ENCODE peak calls at places on chromosome 16, in four cellular contexts. One of them, this sample, is unnamed.

GRCh38 chr16:1734816-1735215 is 28.8 kb downstream of the MAPK8IP3 start:
- DNase-seq in HepG2: no peak
- DNase-seq in A549: no peak
- DNase-seq in GM12878: no peak
- DNase-seq in this sample: no peak

GRCh38 chr16:66399930-66400329 is 27.2 kb upstream of the BEAN1 start:
- DNase-seq in HepG2: no peak
- DNase-seq in A549: no peak
- DNase-seq in GM12878: no peak
- DNase-seq in this sample: no peak

GRCh38 chr16:8713635-8714097 is 39.2 kb downstream of the ABAT start:
- DNase-seq in HepG2: no peak
- DNase-seq in A549: no peak
- DNase-seq in GM12878: no peak
- DNase-seq in this sample: no peak

GRCh38 chr16:3054965-3055733 is 8.8 kb downstream of the MMP25 start:
- DNase-seq in HepG2: no peak
- DNase-seq in A549: no peak
- DNase-seq in GM12878: no peak
- DNase-seq in this sample: no peak

GRCh38 chr16:4937782-4938682 is 1.1 kb upstream of the PPL start:
- DNase-seq in HepG2: no peak
- DNase-seq in A549: no peak
- DNase-seq in GM12878: no peak
- DNase-seq in this sample: no peak

GRCh38 chr16:20178297-20178696 is 104.6 kb upstream of the GPR139 start:
- DNase-seq in HepG2: no peak
- DNase-seq in A549: no peak
- DNase-seq in GM12878: no peak
- DNase-seq in this sample: no peak

GRCh38 chr16:50354629-50355456 is 13.9 kb downstream of the BRD7 start:
- DNase-seq in HepG2: no peak
- DNase-seq in A549: no peak
- DNase-seq in GM12878: no peak
- DNase-seq in this sample: peak; percentile 30

GRCh38 chr16:54216268-54217187 is 70.1 kb downstream of the IRX3 start:
- DNase-seq in HepG2: no peak
- DNase-seq in A549: no peak
- DNase-seq in GM12878: no peak
- DNase-seq in this sample: no peak

GRCh38 chr16:77897038-77897437 is 108.7 kb downstream of the VAT1L start:
- DNase-seq in HepG2: no peak
- DNase-seq in A549: no peak
- DNase-seq in GM12878: no peak
- DNase-seq in this sample: no peak

GRCh38 chr16:46972429-46972970 is 974 bp downstream of the DNAJA2 start:
- DNase-seq in HepG2: peak; percentile 33
- DNase-seq in A549: peak; percentile 56
- DNase-seq in GM12878: no peak
- DNase-seq in this sample: no peak

GRCh38 chr16:2702871-2703745 is 16.9 kb downstream of the PRSS27 start:
- DNase-seq in HepG2: no peak
- DNase-seq in A549: no peak
- DNase-seq in GM12878: no peak
- DNase-seq in this sample: no peak

GRCh38 chr16:84279871-84280270 is 14.8 kb upstream of the WFDC1 start:
- DNase-seq in HepG2: no peak
- DNase-seq in A549: no peak
- DNase-seq in GM12878: no peak
- DNase-seq in this sample: no peak

GRCh38 chr16:57781741-57782606 is 20.3 kb downstream of the KIFC3 start:
- DNase-seq in HepG2: peak; percentile 94
- DNase-seq in A549: no peak
- DNase-seq in GM12878: no peak
- DNase-seq in this sample: no peak

GRCh38 chr16:2816751-2817495 is at the start of gene PRSS21:
- DNase-seq in HepG2: no peak
- DNase-seq in A549: no peak
- DNase-seq in GM12878: no peak
- DNase-seq in this sample: peak; percentile 78

GRCh38 chr16:23452221-23452571 is 793 bp downstream of the COG7 start:
- DNase-seq in HepG2: no peak
- DNase-seq in A549: no peak
- DNase-seq in GM12878: no peak
- DNase-seq in this sample: no peak

GRCh38 chr16:57061084-57061905 is 31.1 kb upstream of the CPNE2 start:
- DNase-seq in HepG2: peak; percentile 37
- DNase-seq in A549: no peak
- DNase-seq in GM12878: no peak
- DNase-seq in this sample: no peak

GRCh38 chr16:55709801-55710200 is 54.0 kb downstream of the SLC6A2 start:
- DNase-seq in HepG2: no peak
- DNase-seq in A549: no peak
- DNase-seq in GM12878: no peak
- DNase-seq in this sample: no peak

GRCh38 chr16:69089091-69089912 is 16.2 kb upstream of the HAS3 start:
- DNase-seq in HepG2: peak; percentile 72
- DNase-seq in A549: no peak
- DNase-seq in GM12878: peak; percentile 21
- DNase-seq in this sample: peak; percentile 61

GRCh38 chr16:47016700-47017133 is 43.2 kb upstream of the DNAJA2 start:
- DNase-seq in HepG2: no peak
- DNase-seq in A549: no peak
- DNase-seq in GM12878: peak; percentile 71
- DNase-seq in this sample: peak; percentile 2

GRCh38 chr16:17083628-17084027 is 387.1 kb downstream of the XYLT1 start:
- DNase-seq in HepG2: no peak
- DNase-seq in A549: no peak
- DNase-seq in GM12878: no peak
- DNase-seq in this sample: no peak

GRCh38 chr16:58026139-58026704 is 668 bp downstream of the MMP15 start:
- DNase-seq in HepG2: no peak
- DNase-seq in A549: peak; percentile 56
- DNase-seq in GM12878: no peak
- DNase-seq in this sample: peak; percentile 58

GRCh38 chr16:27646811-27647210 is 96.9 kb downstream of the KATNIP start:
- DNase-seq in HepG2: no peak
- DNase-seq in A549: no peak
- DNase-seq in GM12878: no peak
- DNase-seq in this sample: no peak

GRCh38 chr16:29912087-29912486 is 11.8 kb downstream of the ASPHD1 start:
- DNase-seq in HepG2: no peak
- DNase-seq in A549: no peak
- DNase-seq in GM12878: no peak
- DNase-seq in this sample: no peak

GRCh38 chr16:2296662-2297505 is 29.0 kb upstream of the RNPS1 start:
- DNase-seq in HepG2: peak; percentile 54
- DNase-seq in A549: peak; percentile 22
- DNase-seq in GM12878: no peak
- DNase-seq in this sample: peak; percentile 81

DNA sequence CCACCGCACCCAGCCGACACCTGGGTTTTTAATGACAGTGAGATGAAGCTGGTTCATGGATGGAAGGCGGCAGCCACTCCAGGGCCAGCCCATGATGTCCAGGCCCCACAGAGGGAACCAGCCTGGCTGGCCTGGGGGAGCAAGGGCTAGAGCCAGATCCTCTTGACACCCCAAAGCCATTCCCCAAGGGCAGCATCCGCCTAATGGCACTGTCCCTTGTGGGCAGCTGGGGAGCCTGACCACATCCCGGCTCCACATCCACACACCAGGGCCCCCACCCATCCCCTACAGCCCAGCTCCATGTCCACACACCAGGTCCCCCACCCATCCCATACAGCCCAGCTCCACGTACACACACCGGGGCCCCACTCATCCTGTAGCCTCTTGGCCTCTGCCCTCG is 53.3 kb upstream of the ACSF3 start:
- DNase-seq in HepG2: no peak
- DNase-seq in A549: no peak
- DNase-seq in GM12878: no peak
- DNase-seq in this sample: no peak
- TF ChIP-seq POLR2AphosphoS2 in HepG2: no peak
- TF ChIP-seq POLR2AphosphoS2 in A549: no peak
- TF ChIP-seq POLR2AphosphoS2 in GM12878: no peak
- TF ChIP-seq POLR2AphosphoS2 in this sample: no peak

GRCh38 chr16:13021996-13022395 is 120.6 kb downstream of the SHISA9 start:
- DNase-seq in HepG2: no peak
- DNase-seq in A549: no peak
- DNase-seq in GM12878: no peak
- DNase-seq in this sample: no peak
- TF ChIP-seq POLR2AphosphoS2 in HepG2: no peak
- TF ChIP-seq POLR2AphosphoS2 in A549: no peak
- TF ChIP-seq POLR2AphosphoS2 in GM12878: no peak
- TF ChIP-seq POLR2AphosphoS2 in this sample: no peak

GRCh38 chr16:88326611-88327485 is 55.9 kb upstream of the ZNF469 start:
- DNase-seq in HepG2: no peak
- DNase-seq in A549: no peak
- DNase-seq in GM12878: no peak
- DNase-seq in this sample: no peak

GRCh38 chr16:88329726-88330700 is 52.7 kb upstream of the ZNF469 start:
- DNase-seq in HepG2: no peak
- DNase-seq in A549: no peak
- DNase-seq in GM12878: no peak
- DNase-seq in this sample: no peak

GRCh38 chr16:88325976-88326375 is 56.8 kb upstream of the ZNF469 start:
- DNase-seq in HepG2: no peak
- DNase-seq in A549: no peak
- DNase-seq in GM12878: no peak
- DNase-seq in this sample: no peak

GRCh38 chr16:88328313-88328660 is 54.5 kb upstream of the ZNF469 start:
- DNase-seq in HepG2: no peak
- DNase-seq in A549: no peak
- DNase-seq in GM12878: no peak
- DNase-seq in this sample: no peak

GRCh38 chr16:88327566-88328312 is 55.0 kb upstream of the ZNF469 start:
- DNase-seq in HepG2: no peak
- DNase-seq in A549: no peak
- DNase-seq in GM12878: no peak
- DNase-seq in this sample: no peak
- TF ChIP-seq POLR2AphosphoS2 in HepG2: no peak
- TF ChIP-seq POLR2AphosphoS2 in A549: no peak
- TF ChIP-seq POLR2AphosphoS2 in GM12878: no peak
- TF ChIP-seq POLR2AphosphoS2 in this sample: no peak

GRCh38 chr16:25690563-25691143 is 1.1 kb upstream of the HS3ST4 start:
- DNase-seq in HepG2: no peak
- DNase-seq in A549: no peak
- DNase-seq in GM12878: no peak
- DNase-seq in this sample: no peak

GRCh38 chr16:25693621-25694020 is 1.9 kb downstream of the HS3ST4 start:
- DNase-seq in HepG2: no peak
- DNase-seq in A549: no peak
- DNase-seq in GM12878: no peak
- DNase-seq in this sample: no peak

GRCh38 chr16:25691519-25692091 is at the start of gene HS3ST4:
- DNase-seq in HepG2: no peak
- DNase-seq in A549: no peak
- DNase-seq in GM12878: no peak
- DNase-seq in this sample: no peak

GRCh38 chr16:25692734-25693508 is 1.2 kb downstream of the HS3ST4 start:
- DNase-seq in HepG2: no peak
- DNase-seq in A549: no peak
- DNase-seq in GM12878: no peak
- DNase-seq in this sample: no peak

GRCh38 chr16:25692307-25692706 is 548 bp downstream of the HS3ST4 start:
- DNase-seq in HepG2: no peak
- DNase-seq in A549: no peak
- DNase-seq in GM12878: no peak
- DNase-seq in this sample: no peak
- TF ChIP-seq POLR2AphosphoS2 in HepG2: no peak
- TF ChIP-seq POLR2AphosphoS2 in A549: no peak
- TF ChIP-seq POLR2AphosphoS2 in GM12878: no peak
- TF ChIP-seq POLR2AphosphoS2 in this sample: no peak

DNA sequence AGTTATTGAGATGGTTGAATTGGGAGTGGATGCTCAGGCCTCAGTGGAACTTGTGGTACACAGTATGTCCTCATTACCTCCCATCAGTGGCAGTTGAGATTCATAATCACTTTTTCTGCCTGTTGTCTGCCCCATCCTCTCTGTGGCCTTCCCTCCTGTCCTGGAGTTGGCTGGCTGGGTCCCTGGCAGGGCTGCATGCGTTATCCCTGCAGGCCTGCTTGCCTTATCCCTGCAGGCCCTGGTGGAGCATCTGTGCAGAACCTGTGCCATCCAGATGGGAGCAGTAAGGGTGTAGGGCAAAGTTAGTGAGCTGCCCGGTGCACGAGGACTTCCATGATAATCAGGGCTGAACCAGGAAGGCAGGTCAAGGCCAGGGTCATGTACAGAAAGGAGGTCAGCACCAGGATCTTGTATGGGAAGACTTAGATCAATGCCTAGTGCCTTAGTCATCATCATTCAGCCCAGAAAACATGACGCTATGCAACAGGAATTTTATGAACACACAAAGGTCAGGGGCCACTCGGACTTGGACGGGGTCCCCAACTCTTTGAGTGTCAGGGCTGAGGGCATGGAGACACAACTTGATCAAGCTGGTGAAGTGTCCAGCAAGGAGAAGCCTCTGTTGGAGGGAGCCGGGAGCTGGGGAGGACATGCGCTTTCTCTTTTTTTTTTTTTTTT is 47.2 kb downstream of the ABCC1 start:
- DNase-seq in HepG2: peak; percentile 99
- DNase-seq in A549: peak; percentile 88
- DNase-seq in GM12878: no peak
- DNase-seq in this sample: peak; percentile 40
- TF ChIP-seq POLR2AphosphoS2 in HepG2: no peak
- TF ChIP-seq POLR2AphosphoS2 in A549: no peak
- TF ChIP-seq POLR2AphosphoS2 in GM12878: no peak
- TF ChIP-seq POLR2AphosphoS2 in this sample: no peak

GRCh38 chr16:22232277-22233049 is 26.4 kb downstream of the EEF2K start:
- DNase-seq in HepG2: peak; percentile 93
- DNase-seq in A549: peak; percentile 87
- DNase-seq in GM12878: no peak
- DNase-seq in this sample: no peak
- TF ChIP-seq POLR2AphosphoS2 in HepG2: no peak
- TF ChIP-seq POLR2AphosphoS2 in A549: no peak
- TF ChIP-seq POLR2AphosphoS2 in GM12878: no peak
- TF ChIP-seq POLR2AphosphoS2 in this sample: no peak

GRCh38 chr16:85924675-85925074 is 25.7 kb downstream of the IRF8 start:
- DNase-seq in HepG2: no peak
- DNase-seq in A549: no peak
- DNase-seq in GM12878: no peak
- DNase-seq in this sample: no peak
- TF ChIP-seq POLR2AphosphoS2 in HepG2: no peak
- TF ChIP-seq POLR2AphosphoS2 in A549: no peak
- TF ChIP-seq POLR2AphosphoS2 in GM12878: no peak
- TF ChIP-seq POLR2AphosphoS2 in this sample: no peak

DNA sequence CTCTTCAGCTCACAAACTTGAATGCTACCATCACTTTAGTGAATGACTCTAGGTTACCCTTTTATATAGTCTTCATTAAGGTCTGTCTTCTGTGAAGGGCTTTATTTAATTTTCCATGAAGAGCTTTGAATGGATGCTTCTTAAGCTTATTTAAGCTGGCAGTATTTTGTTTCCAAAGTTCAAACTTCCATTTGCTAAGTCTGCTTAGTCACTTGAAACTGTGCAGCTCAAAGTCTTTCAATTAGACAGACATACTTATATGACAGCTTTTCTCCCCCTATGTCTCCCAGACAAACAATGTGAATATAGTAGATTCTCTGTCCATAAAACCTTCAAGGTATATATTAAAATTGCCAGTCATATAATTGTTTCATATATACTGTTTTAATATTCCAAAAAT is 23.5 kb downstream of the TXNDC11 start:
- DNase-seq in HepG2: peak; percentile 60
- DNase-seq in A549: no peak
- DNase-seq in GM12878: no peak
- DNase-seq in this sample: no peak
- TF ChIP-seq POLR2AphosphoS2 in HepG2: peak; percentile 33
- TF ChIP-seq POLR2AphosphoS2 in A549: no peak
- TF ChIP-seq POLR2AphosphoS2 in GM12878: no peak
- TF ChIP-seq POLR2AphosphoS2 in this sample: no peak